ENCODE peak calls at places on chromosomes 16 and 17, in eight cellular contexts. K, X, H, D, U, S, Q and F are unnamed samples.

GRCh38 chr17:41325611-41326010 is 10.1 kb upstream of the KRTAP17-1 start:
- DNase-seq in K (no peak), X (no peak), H (no peak), D (no peak), U (no peak), S (no peak), Q (no peak), F (no peak)

GRCh38 chr17:29582254-29582765 is 7.1 kb downstream of the GIT1 start:
- DNase-seq in K (no peak), X (no peak), H (no peak), D (no peak), U (no peak), S (no peak), Q (no peak), F (no peak)

GRCh38 chr16:88453621-88454314 is 688 bp downstream of the ZFPM1 start:
- DNase-seq in K (no peak), X (no peak), H (peak; percentile 53), D (no peak), U (no peak), S (peak; percentile 23), Q (peak; percentile 52), F (peak; percentile 30)

GRCh38 chr17:82957469-82957795 is 117.6 kb upstream of the ZNF750 start:
- DNase-seq in K (no peak), X (no peak), H (no peak), D (no peak), U (no peak), S (no peak), Q (no peak), F (no peak)

GRCh38 chr16:3971261-3971660 is 90.7 kb upstream of the CREBBP start:
- DNase-seq in K (peak; percentile 96), X (no peak), H (peak; percentile 43), D (peak; percentile 1), U (peak; percentile 75), S (no peak), Q (no peak), F (no peak)

GRCh38 chr16:14309001-14309886 is 238.1 kb downstream of the MRTFB start:
- DNase-seq in K (peak; percentile 23), X (no peak), H (peak; percentile 57), D (no peak), U (peak; percentile 85), S (peak; percentile 81), Q (peak; percentile 42), F (peak; percentile 79)

GRCh38 chr16:67504190-67505021 is 21.1 kb upstream of the AGRP start:
- DNase-seq in K (peak; percentile 28), X (no peak), H (peak; percentile 26), D (no peak), U (peak; percentile 35), S (no peak), Q (no peak), F (no peak)

GRCh38 chr16:27219161-27219560 is 15.8 kb downstream of the KDM8 start:
- DNase-seq in K (no peak), X (no peak), H (no peak), D (no peak), U (no peak), S (no peak), Q (no peak), F (no peak)

GRCh38 chr16:19281246-19281645 is 4.3 kb upstream of the CLEC19A start:
- DNase-seq in K (no peak), X (no peak), H (no peak), D (no peak), U (no peak), S (no peak), Q (no peak), F (no peak)

GRCh38 chr16:58201163-58201562 is 3.3 kb upstream of the CSNK2A2 start:
- DNase-seq in K (no peak), X (no peak), H (no peak), D (no peak), U (no peak), S (peak; percentile 13), Q (no peak), F (no peak)

GRCh38 chr17:42178817-42179216 is 2.1 kb downstream of the KCNH4 start:
- DNase-seq in K (no peak), X (no peak), H (no peak), D (no peak), U (no peak), S (no peak), Q (no peak), F (no peak)

GRCh38 chr16:61323456-61323855 is 712.8 kb downstream of the CDH8 start:
- DNase-seq in K (peak; percentile 0), X (no peak), H (no peak), D (no peak), U (no peak), S (peak; percentile 81), Q (no peak), F (no peak)

GRCh38 chr16:23245268-23245667 is 56.8 kb upstream of the SCNN1B start:
- DNase-seq in K (no peak), X (no peak), H (no peak), D (no peak), U (no peak), S (no peak), Q (no peak), F (no peak)
- TF ChIP-seq EZH2 in K (no peak), X (no peak), H (no peak), D (no peak), U (no peak), S (no peak), Q (no peak), F (no peak)

GRCh38 chr16:1919680-1919998 is 1.4 kb upstream of the HS3ST6 start:
- DNase-seq in K (no peak), X (no peak), H (no peak), D (no peak), U (no peak), S (no peak), Q (no peak), F (no peak)

GRCh38 chr16:1918890-1919679 is 870 bp upstream of the HS3ST6 start:
- DNase-seq in K (no peak), X (no peak), H (no peak), D (no peak), U (no peak), S (no peak), Q (peak; percentile 51), F (no peak)

GRCh38 chr16:1922357-1922756 is 4.1 kb upstream of the HS3ST6 start:
- DNase-seq in K (no peak), X (no peak), H (no peak), D (no peak), U (no peak), S (no peak), Q (no peak), F (no peak)

GRCh38 chr16:1918312-1918889 is at the start of gene HS3ST6:
- DNase-seq in K (no peak), X (no peak), H (no peak), D (no peak), U (no peak), S (no peak), Q (peak; percentile 83), F (no peak)

GRCh38 chr16:1920727-1921155 is 2.5 kb upstream of the HS3ST6 start:
- DNase-seq in K (no peak), X (no peak), H (peak; percentile 54), D (no peak), U (peak; percentile 7), S (no peak), Q (peak; percentile 93), F (no peak)
- TF ChIP-seq EZH2 in K (peak; percentile 67), X (no peak), H (no peak), D (no peak), U (no peak), S (no peak), Q (no peak), F (no peak)

GRCh38 chr17:38669520-38669919 is 5.2 kb downstream of the EPOP start:
- DNase-seq in K (no peak), X (no peak), H (no peak), D (no peak), U (no peak), S (no peak), Q (no peak), F (no peak)
- TF ChIP-seq EZH2 in K (peak; percentile 57), X (no peak), H (no peak), D (no peak), U (no peak), S (no peak), Q (no peak), F (no peak)

DNA sequence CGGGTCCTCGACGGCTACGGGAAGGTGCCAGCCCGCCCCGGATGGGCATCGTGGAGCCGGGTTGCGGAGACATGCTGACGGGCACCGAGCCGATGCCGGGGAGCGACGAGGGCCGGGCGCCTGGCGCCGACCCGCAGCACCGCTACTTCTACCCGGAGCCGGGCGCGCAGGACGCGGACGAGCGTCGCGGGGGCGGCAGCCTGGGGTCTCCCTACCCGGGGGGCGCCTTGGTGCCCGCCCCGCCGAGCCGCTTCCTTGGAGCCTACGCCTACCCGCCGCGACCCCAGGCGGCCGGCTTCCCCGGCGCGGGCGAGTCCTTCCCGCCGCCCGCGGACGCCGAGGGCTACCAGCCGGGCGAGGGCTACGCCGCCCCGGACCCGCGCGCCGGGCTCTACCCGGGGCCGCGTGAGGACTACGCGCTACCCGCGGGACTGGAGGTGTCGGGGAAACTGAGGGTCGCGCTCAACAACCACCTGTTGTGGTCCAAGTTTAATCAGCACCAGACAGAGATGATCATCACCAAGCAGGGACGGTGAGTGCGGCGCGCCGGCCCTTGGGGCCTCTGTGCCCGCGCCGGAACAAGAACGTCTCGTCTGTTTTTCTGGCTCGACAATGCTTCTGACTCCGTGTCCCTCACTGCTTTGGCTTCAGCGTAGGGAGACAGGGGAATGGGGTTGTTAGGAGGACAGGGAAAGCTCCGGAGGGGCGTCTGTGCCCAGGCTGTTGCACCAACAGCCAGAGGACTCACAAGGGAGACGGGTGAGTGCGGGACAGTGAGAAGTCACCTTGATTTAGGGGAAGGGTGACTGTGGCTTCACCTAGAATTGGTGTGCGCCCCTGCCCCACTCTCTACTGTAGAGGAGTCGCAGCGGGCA is 615 bp downstream of the TBX21 start:
- DNase-seq in K (no peak), X (no peak), H (peak; percentile 21), D (no peak), U (no peak), S (no peak), Q (peak; percentile 36), F (no peak)
- TF ChIP-seq EZH2 in K (peak; percentile 99), X (no peak), H (peak; percentile 81), D (no peak), U (no peak), S (peak; percentile 87), Q (peak; percentile 99), F (no peak)

GRCh38 chr16:1220841-1221627 is 4.0 kb downstream of the TPSG1 start:
- DNase-seq in K (no peak), X (no peak), H (no peak), D (no peak), U (no peak), S (no peak), Q (no peak), F (no peak)
- TF ChIP-seq EZH2 in K (no peak), X (no peak), H (no peak), D (no peak), U (no peak), S (no peak), Q (no peak), F (no peak)

GRCh38 chr17:11999715-12000114 is 2.4 kb upstream of the ZNF18 start:
- DNase-seq in K (no peak), X (no peak), H (no peak), D (no peak), U (no peak), S (no peak), Q (no peak), F (no peak)
- TF ChIP-seq EZH2 in K (no peak), X (no peak), H (no peak), D (no peak), U (no peak), S (no peak), Q (no peak), F (no peak)